ENCODE peak calls at places on chromosomes 6 and 20, in eight cellular contexts. T is neural progenitor cell; F is heart right ventricle; J is NT2/D1; X is psoas muscle; V is CD4-positive, CD25-positive, alpha-beta regulatory T cell; G is sigmoid colon; R is pancreas. K is an unnamed sample.

GRCh38 chr6:137652961-137653697 is 158.9 kb upstream of the OLIG3 start:
- DNase-seq in R (no peak), T (no peak), X (no peak), F (no peak), G (no peak), J (no peak), V (no peak), K (no peak)

GRCh38 chr6:38269773-38270172 is 370.0 kb downstream of the BTBD9 start:
- DNase-seq in G (no peak), F (no peak), J (no peak), V (no peak), T (no peak), R (no peak), X (no peak), K (no peak)

GRCh38 chr6:108164537-108164814 is 1.3 kb upstream of the NR2E1 start:
- DNase-seq in F (no peak), T (no peak), X (no peak), J (no peak), G (no peak), R (no peak), V (no peak), K (no peak)

GRCh38 chr6:28269492-28269891 is 2.5 kb downstream of the ZSCAN26 start:
- DNase-seq in G (no peak), V (no peak), X (no peak), F (no peak), T (no peak), R (no peak), J (no peak), K (no peak)

GRCh38 chr6:21664263-21665081 is 70.9 kb downstream of the SOX4 start:
- DNase-seq in T (peak; percentile 79), V (no peak), R (peak; percentile 7), G (peak; percentile 74), J (no peak), F (peak; percentile 36), X (peak; percentile 36), K (peak; percentile 83)

GRCh38 chr6:36703982-36704381 is 6.4 kb downstream of the RAB44 start:
- DNase-seq in X (no peak), R (no peak), T (no peak), V (no peak), J (no peak), F (no peak), G (peak; percentile 42), K (no peak)

GRCh38 chr6:30446259-30446658 is 43.0 kb upstream of the HLA-E start:
- DNase-seq in X (no peak), T (no peak), V (no peak), J (no peak), R (no peak), F (no peak), G (no peak), K (no peak)

GRCh38 chr6:3014675-3015066 is 15.0 kb downstream of the NQO2 start:
- DNase-seq in T (no peak), X (no peak), G (no peak), R (no peak), F (no peak), J (no peak), V (no peak), K (peak; percentile 7)

DNA sequence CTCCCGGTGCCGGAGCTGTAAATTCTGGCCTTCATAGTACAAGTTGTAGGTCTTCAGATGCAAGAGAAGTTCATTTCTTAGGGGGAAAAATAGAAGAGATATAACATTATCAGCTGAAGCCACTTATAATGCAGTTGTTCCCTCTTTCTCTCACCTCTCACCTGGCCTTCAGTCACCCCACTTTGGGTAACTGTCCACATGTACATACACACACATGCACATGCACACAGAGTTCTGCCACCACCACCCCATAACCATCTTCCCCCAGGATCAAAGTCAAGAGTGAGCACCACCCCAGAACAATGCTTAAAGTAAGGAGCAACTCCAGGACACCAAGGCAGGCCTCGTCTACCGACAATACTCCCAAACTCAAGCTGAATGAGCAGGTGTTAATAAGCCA is 76.3 kb downstream of the PRND start:
- DNase-seq in F (no peak), T (no peak), G (no peak), V (no peak), R (no peak), J (no peak), X (no peak), K (no peak)
- H3K36me3 ChIP-seq in F (peaks cover 22% of the 10 kb centered on the region), T (no peaks in the 10 kb centered on the region), G (peaks cover 50% of the 10 kb centered on the region), V (peaks cover 76% of the 10 kb centered on the region), R (no peaks in the 10 kb centered on the region), J (peaks cover 15% of the 10 kb centered on the region), X (no peaks in the 10 kb centered on the region), K (no peaks in the 10 kb centered on the region)

GRCh38 chr20:49288784-49289696 is 11.2 kb upstream of the ZNFX1 start:
- DNase-seq in G (no peak), T (no peak), J (no peak), V (no peak), X (no peak), R (no peak), F (no peak), K (no peak)

GRCh38 chr20:49292010-49292409 is 14.2 kb upstream of the ZNFX1 start:
- DNase-seq in R (no peak), X (no peak), J (no peak), F (no peak), G (no peak), V (no peak), T (no peak), K (no peak)

GRCh38 chr20:49293122-49293521 is 15.3 kb upstream of the ZNFX1 start:
- DNase-seq in G (no peak), T (no peak), J (no peak), R (no peak), V (no peak), X (no peak), F (no peak), K (no peak)

GRCh38 chr20:49290608-49291191 is 12.8 kb upstream of the ZNFX1 start:
- DNase-seq in F (no peak), X (no peak), G (no peak), R (no peak), T (no peak), J (no peak), V (no peak), K (no peak)

GRCh38 chr20:49291200-49291599 is 13.3 kb upstream of the ZNFX1 start:
- DNase-seq in X (no peak), G (no peak), V (no peak), R (no peak), F (no peak), T (no peak), J (no peak), K (no peak)
- H3K36me3 ChIP-seq in X (peaks cover 33% of the 10 kb centered on the region), G (peaks cover 67% of the 10 kb centered on the region), V (peaks cover 58% of the 10 kb centered on the region), R (peaks cover 30% of the 10 kb centered on the region), F (peaks cover 73% of the 10 kb centered on the region), T (peaks cover 19% of the 10 kb centered on the region), J (peaks cover 80% of the 10 kb centered on the region), K (peaks cover 28% of the 10 kb centered on the region)

GRCh38 chr20:62892348-62893304 is 31.0 kb upstream of the TCFL5 start:
- DNase-seq in X (no peak), R (no peak), G (no peak), J (no peak), T (no peak), V (no peak), F (no peak), K (no peak)

GRCh38 chr20:62889871-62890270 is 28.2 kb upstream of the TCFL5 start:
- DNase-seq in X (no peak), V (no peak), F (no peak), J (no peak), R (no peak), G (no peak), T (no peak), K (no peak)

GRCh38 chr20:62890444-62890843 is 28.8 kb upstream of the TCFL5 start:
- DNase-seq in X (no peak), J (no peak), T (no peak), G (no peak), F (no peak), R (no peak), V (no peak), K (no peak)

GRCh38 chr20:62889411-62889810 is 27.8 kb upstream of the TCFL5 start:
- DNase-seq in T (no peak), J (no peak), F (no peak), R (no peak), G (no peak), V (no peak), X (no peak), K (no peak)

DNA sequence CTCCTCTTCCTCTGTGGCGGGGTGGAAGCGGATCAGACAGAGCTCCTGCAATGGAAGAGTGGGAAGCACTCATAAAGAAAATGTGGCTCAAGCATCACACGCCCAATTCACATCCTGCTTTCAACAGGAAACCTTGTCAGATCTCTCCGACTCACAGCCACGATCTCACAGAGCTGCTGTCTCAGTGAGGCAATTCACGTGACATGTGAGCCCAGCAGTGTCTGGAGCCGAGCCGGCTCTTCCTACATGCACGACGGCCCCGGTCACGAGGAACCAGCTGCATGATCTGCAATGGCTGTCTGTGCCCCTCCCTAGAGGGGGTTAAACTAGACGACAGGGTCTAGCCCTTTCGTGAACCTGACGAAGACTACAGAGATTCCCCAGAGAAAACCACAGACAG is 29.5 kb upstream of the TCFL5 start:
- DNase-seq in G (no peak), F (no peak), V (no peak), R (no peak), T (no peak), J (no peak), X (no peak), K (no peak)
- H3K36me3 ChIP-seq in G (peaks cover 94% of the 10 kb centered on the region), F (peaks cover 96% of the 10 kb centered on the region), V (peaks cover 93% of the 10 kb centered on the region), R (peaks cover 48% of the 10 kb centered on the region), T (no peaks in the 10 kb centered on the region), J (peaks cover 100% of the 10 kb centered on the region), X (peaks cover 27% of the 10 kb centered on the region), K (peaks cover 52% of the 10 kb centered on the region)

GRCh38 chr6:33906413-33906812 is 102.6 kb upstream of the MLN start:
- DNase-seq in X (no peak), G (no peak), R (no peak), T (no peak), J (no peak), F (no peak), V (no peak), K (no peak)
- H3K36me3 ChIP-seq in X (no peaks in the 10 kb centered on the region), G (no peaks in the 10 kb centered on the region), R (no peaks in the 10 kb centered on the region), T (no peaks in the 10 kb centered on the region), J (no peaks in the 10 kb centered on the region), F (no peaks in the 10 kb centered on the region), V (no peaks in the 10 kb centered on the region), K (no peaks in the 10 kb centered on the region)

DNA sequence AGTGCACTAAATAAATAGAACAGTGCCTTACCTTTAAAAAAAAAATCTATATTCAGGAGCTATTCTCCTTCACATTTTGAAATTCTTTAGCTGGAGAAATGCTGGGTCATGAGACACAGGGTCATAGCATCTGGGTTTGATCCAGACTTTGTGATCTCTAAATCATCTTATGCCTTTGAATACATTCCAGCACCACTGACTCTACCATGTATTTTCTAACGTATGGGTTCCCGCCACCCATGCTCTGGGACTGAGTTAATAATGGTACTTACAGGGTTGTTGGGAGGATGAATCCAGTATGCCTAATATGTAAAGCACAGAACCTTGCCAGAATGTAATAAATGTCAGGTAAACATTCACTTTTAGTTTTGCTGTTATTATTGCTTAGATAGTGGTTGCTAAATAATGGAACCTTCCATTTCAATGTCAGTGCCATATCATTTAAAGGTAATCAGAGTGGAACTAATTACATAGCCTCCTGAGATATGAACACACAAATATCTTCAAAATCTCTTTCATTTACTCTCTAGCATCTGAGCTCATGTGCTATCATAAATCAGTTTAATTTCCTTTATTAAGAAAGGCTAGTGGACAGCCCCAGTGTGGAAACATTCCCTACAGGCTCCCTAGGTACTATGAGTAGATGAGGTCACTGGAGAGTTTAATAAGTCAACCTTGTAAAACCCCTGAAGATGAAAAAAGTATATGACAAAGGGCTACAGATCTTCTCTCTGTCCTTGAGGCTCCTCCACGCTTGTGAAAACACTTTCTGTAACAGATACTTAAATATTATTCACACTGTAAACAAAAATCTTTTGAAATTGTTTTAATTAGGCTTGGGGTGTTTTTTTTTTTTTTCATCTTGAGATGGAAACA is 226.7 kb downstream of the ALDH8A1 start:
- DNase-seq in J (no peak), T (no peak), G (no peak), R (no peak), F (no peak), V (no peak), X (no peak), K (no peak)
- H3K36me3 ChIP-seq in J (no peaks in the 10 kb centered on the region), T (no peaks in the 10 kb centered on the region), G (no peaks in the 10 kb centered on the region), R (no peaks in the 10 kb centered on the region), F (no peaks in the 10 kb centered on the region), V (no peaks in the 10 kb centered on the region), X (no peaks in the 10 kb centered on the region), K (no peaks in the 10 kb centered on the region)